ENCODE peak calls at places on chromosomes 2 and 18, in four cellular contexts. One of them, this sample, is unnamed.

GRCh38 chr2:168731550-168732128 is 70.8 kb upstream of the NOSTRIN start:
- DNase-seq in cardiac muscle cell: no peak
- DNase-seq in spleen: no peak
- DNase-seq in transverse colon: no peak
- DNase-seq in this sample: no peak

GRCh38 chr2:239132156-239132709 is 268.6 kb downstream of the HDAC4 start:
- DNase-seq in cardiac muscle cell: no peak
- DNase-seq in spleen: no peak
- DNase-seq in transverse colon: no peak
- DNase-seq in this sample: no peak

GRCh38 chr2:46743021-46743420 is 172.6 kb downstream of the MCFD2 start:
- DNase-seq in cardiac muscle cell: no peak
- DNase-seq in spleen: no peak
- DNase-seq in transverse colon: no peak
- DNase-seq in this sample: no peak

GRCh38 chr2:27316655-27317412 is 6.1 kb downstream of the MPV17 start:
- DNase-seq in cardiac muscle cell: no peak
- DNase-seq in spleen: peak; percentile 36
- DNase-seq in transverse colon: no peak
- DNase-seq in this sample: no peak

GRCh38 chr2:70962885-70963878 is 15.2 kb upstream of the ANKRD53 start:
- DNase-seq in cardiac muscle cell: no peak
- DNase-seq in spleen: peak; percentile 72
- DNase-seq in transverse colon: no peak
- DNase-seq in this sample: peak; percentile 25

GRCh38 chr2:241950878-241951331 is 81.4 kb downstream of the RTP5 start:
- DNase-seq in cardiac muscle cell: peak; percentile 74
- DNase-seq in spleen: peak; percentile 89
- DNase-seq in transverse colon: peak; percentile 79
- DNase-seq in this sample: peak; percentile 76

GRCh38 chr2:207683879-207684627 is 27.4 kb upstream of the CCNYL1 start:
- DNase-seq in cardiac muscle cell: peak; percentile 37
- DNase-seq in spleen: no peak
- DNase-seq in transverse colon: peak; percentile 48
- DNase-seq in this sample: no peak

GRCh38 chr2:170218456-170218855 is 40.5 kb downstream of the MYO3B start:
- DNase-seq in cardiac muscle cell: no peak
- DNase-seq in spleen: no peak
- DNase-seq in transverse colon: no peak
- DNase-seq in this sample: no peak

GRCh38 chr2:74514368-74515270 is at the start of gene TLX2:
- DNase-seq in cardiac muscle cell: no peak
- DNase-seq in spleen: peak; percentile 78
- DNase-seq in transverse colon: no peak
- DNase-seq in this sample: no peak

GRCh38 chr18:58337285-58337684 is 291.6 kb downstream of the ALPK2 start:
- DNase-seq in cardiac muscle cell: no peak
- DNase-seq in spleen: no peak
- DNase-seq in transverse colon: no peak
- DNase-seq in this sample: no peak

GRCh38 chr2:234446404-234447076 is 50.3 kb downstream of the ARL4C start:
- DNase-seq in cardiac muscle cell: no peak
- DNase-seq in spleen: peak; percentile 95
- DNase-seq in transverse colon: peak; percentile 71
- DNase-seq in this sample: peak; percentile 54

GRCh38 chr2:220393717-220394116 is 766.3 kb downstream of the SLC4A3 start:
- DNase-seq in cardiac muscle cell: no peak
- DNase-seq in spleen: no peak
- DNase-seq in transverse colon: no peak
- DNase-seq in this sample: no peak

GRCh38 chr2:186617771-186618170 is 27.9 kb downstream of the ITGAV start:
- DNase-seq in cardiac muscle cell: no peak
- DNase-seq in spleen: no peak
- DNase-seq in transverse colon: no peak
- DNase-seq in this sample: no peak

GRCh38 chr2:102313025-102313424 is 1.7 kb downstream of the IL1RL1 start:
- DNase-seq in cardiac muscle cell: peak; percentile 76
- DNase-seq in spleen: no peak
- DNase-seq in transverse colon: no peak
- DNase-seq in this sample: no peak

GRCh38 chr2:230784840-230785239 is 72.2 kb downstream of the CAB39 start:
- DNase-seq in cardiac muscle cell: peak; percentile 37
- DNase-seq in spleen: no peak
- DNase-seq in transverse colon: no peak
- DNase-seq in this sample: no peak

GRCh38 chr2:25371253-25372241 is 29.8 kb upstream of the DNMT3A start:
- DNase-seq in cardiac muscle cell: no peak
- DNase-seq in spleen: peak; percentile 37
- DNase-seq in transverse colon: no peak
- DNase-seq in this sample: no peak

GRCh38 chr18:55354795-55355194 is 233.2 kb downstream of the TCF4 start:
- DNase-seq in cardiac muscle cell: no peak
- DNase-seq in spleen: no peak
- DNase-seq in transverse colon: no peak
- DNase-seq in this sample: no peak

GRCh38 chr2:205047273-205047839 is 502.1 kb downstream of the PARD3B start:
- DNase-seq in cardiac muscle cell: no peak
- DNase-seq in spleen: no peak
- DNase-seq in transverse colon: no peak
- DNase-seq in this sample: no peak

GRCh38 chr18:9433616-9434239 is 41.6 kb upstream of the RALBP1 start:
- DNase-seq in cardiac muscle cell: no peak
- DNase-seq in spleen: no peak
- DNase-seq in transverse colon: no peak
- DNase-seq in this sample: no peak

GRCh38 chr2:128371248-128371630 is 52.6 kb upstream of the HS6ST1 start:
- DNase-seq in cardiac muscle cell: no peak
- DNase-seq in spleen: peak; percentile 67
- DNase-seq in transverse colon: no peak
- DNase-seq in this sample: no peak

GRCh38 chr2:128372621-128373341 is 54.1 kb upstream of the HS6ST1 start:
- DNase-seq in cardiac muscle cell: no peak
- DNase-seq in spleen: peak; percentile 78
- DNase-seq in transverse colon: no peak
- DNase-seq in this sample: no peak

GRCh38 chr2:128370468-128371247 is 52.0 kb upstream of the HS6ST1 start:
- DNase-seq in cardiac muscle cell: no peak
- DNase-seq in spleen: peak; percentile 76
- DNase-seq in transverse colon: peak; percentile 2
- DNase-seq in this sample: no peak

GRCh38 chr2:128373346-128374000 is 54.8 kb upstream of the HS6ST1 start:
- DNase-seq in cardiac muscle cell: no peak
- DNase-seq in spleen: no peak
- DNase-seq in transverse colon: no peak
- DNase-seq in this sample: no peak

DNA sequence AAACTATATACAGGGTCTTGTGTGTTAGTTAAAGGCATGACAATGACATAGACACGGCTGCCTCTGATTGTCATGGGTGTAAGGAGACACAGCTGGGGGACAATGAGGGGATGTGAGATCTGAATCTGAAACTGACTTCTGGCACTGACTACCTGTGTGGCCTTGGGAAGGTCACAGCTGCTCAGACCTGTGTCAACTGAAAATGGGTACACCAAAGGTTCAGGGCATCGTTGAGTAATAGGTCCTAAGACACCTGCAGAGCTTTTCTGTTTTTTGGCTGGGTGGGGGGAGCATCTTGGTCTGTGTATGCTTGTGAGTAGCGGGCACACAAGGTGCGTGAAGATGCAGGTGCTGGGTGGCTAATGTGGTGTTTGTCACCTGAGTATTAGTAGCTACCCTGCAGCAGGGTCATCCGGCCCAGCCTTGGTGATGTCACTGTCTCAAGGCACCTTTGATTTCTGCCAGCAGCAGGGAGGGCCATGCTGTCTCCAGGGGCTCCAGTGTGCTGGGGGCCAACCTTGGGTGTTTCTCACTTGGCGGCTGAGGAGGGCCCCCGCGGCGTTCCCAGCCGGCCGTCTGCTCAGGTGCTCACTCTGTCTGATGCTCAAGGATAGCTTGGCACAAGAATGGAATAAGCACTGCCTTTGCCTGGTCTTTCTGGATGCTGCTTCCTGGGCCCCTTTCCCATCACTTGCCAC is 53.1 kb upstream of the HS6ST1 start:
- DNase-seq in cardiac muscle cell: no peak
- DNase-seq in spleen: peak; percentile 68
- DNase-seq in transverse colon: peak; percentile 5
- DNase-seq in this sample: no peak
- H3K27ac ChIP-seq in cardiac muscle cell: no peak overlapping the region
- H3K27ac ChIP-seq in spleen: no peak overlapping the region
- H3K27ac ChIP-seq in transverse colon: no peak overlapping the region
- H3K27ac ChIP-seq in this sample: no peak overlapping the region

DNA sequence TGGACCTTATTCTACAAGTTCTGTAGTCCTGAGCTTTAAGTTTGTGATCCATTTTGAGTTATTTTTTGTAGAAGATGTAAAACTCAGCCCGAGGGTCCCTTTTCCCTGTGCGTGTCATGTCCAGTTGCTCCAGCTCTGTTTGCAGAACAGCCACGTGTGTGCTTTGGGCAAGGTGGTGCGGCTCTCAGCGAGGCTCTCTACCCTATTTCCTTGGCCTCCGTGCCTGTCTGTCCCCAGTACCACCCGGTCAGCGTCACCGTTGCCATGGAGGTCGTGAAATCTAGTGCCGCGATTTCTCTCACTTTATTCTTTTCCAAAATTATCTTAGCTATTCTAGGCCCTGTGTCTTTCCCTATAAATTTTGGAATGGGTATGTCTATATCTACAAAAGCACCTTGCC is 141.0 kb upstream of the CTDP1 start:
- DNase-seq in cardiac muscle cell: no peak
- DNase-seq in spleen: no peak
- DNase-seq in transverse colon: no peak
- DNase-seq in this sample: no peak
- H3K27me3 ChIP-seq in cardiac muscle cell: no peaks in the 10 kb centered on the region
- H3K27me3 ChIP-seq in spleen: no peaks in the 10 kb centered on the region
- H3K27me3 ChIP-seq in transverse colon: no peaks in the 10 kb centered on the region
- H3K27me3 ChIP-seq in this sample: no peaks in the 10 kb centered on the region

GRCh38 chr2:96661324-96661723 is 18.8 kb downstream of the FER1L5 start:
- DNase-seq in cardiac muscle cell: no peak
- DNase-seq in spleen: no peak
- DNase-seq in transverse colon: no peak
- DNase-seq in this sample: no peak
- TF ChIP-seq CTCF in cardiac muscle cell: no peak
- TF ChIP-seq CTCF in spleen: no peak
- TF ChIP-seq CTCF in transverse colon: no peak
- TF ChIP-seq CTCF in this sample: no peak

GRCh38 chr2:40489678-40489960 is 37.7 kb upstream of the SLC8A1 start:
- DNase-seq in cardiac muscle cell: no peak
- DNase-seq in spleen: no peak
- DNase-seq in transverse colon: no peak
- DNase-seq in this sample: no peak

GRCh38 chr2:40488927-40489677 is 37.2 kb upstream of the SLC8A1 start:
- DNase-seq in cardiac muscle cell: peak; percentile 61
- DNase-seq in spleen: no peak
- DNase-seq in transverse colon: no peak
- DNase-seq in this sample: no peak

GRCh38 chr2:40485319-40485718 is 33.4 kb upstream of the SLC8A1 start:
- DNase-seq in cardiac muscle cell: no peak
- DNase-seq in spleen: no peak
- DNase-seq in transverse colon: no peak
- DNase-seq in this sample: no peak

GRCh38 chr2:40488101-40488598 is 36.3 kb upstream of the SLC8A1 start:
- DNase-seq in cardiac muscle cell: peak; percentile 68
- DNase-seq in spleen: no peak
- DNase-seq in transverse colon: no peak
- DNase-seq in this sample: no peak

GRCh38 chr2:40487592-40487991 is 35.7 kb upstream of the SLC8A1 start:
- DNase-seq in cardiac muscle cell: peak; percentile 15
- DNase-seq in spleen: no peak
- DNase-seq in transverse colon: peak; percentile 10
- DNase-seq in this sample: no peak
- H3K27ac ChIP-seq in cardiac muscle cell: peak overlapping the region; percentile 94
- H3K27ac ChIP-seq in spleen: peak overlapping the region; percentile 65
- H3K27ac ChIP-seq in transverse colon: peak overlapping the region; percentile 28
- H3K27ac ChIP-seq in this sample: no peak overlapping the region

DNA sequence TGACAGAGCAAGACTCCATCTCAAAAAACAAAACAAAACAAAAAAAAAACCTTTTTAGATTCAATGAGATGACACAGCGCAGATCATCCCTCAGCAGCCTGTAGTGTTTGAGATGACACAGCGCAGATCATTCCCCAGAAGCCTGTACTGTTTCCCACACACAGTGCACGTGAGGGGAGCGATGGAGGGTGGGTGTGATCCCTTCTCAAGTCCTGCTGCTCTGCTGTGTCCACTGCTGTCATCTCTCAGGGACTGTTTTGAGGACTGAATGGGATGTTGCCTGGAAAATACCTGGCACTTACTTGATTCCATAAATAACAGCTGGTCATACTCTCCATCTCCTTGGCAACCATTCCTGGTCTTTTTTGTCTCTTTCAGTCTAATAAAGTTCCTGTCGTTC is 25.7 kb downstream of the TGOLN2 start:
- DNase-seq in cardiac muscle cell: no peak
- DNase-seq in spleen: peak; percentile 47
- DNase-seq in transverse colon: no peak
- DNase-seq in this sample: no peak
- H3K27me3 ChIP-seq in cardiac muscle cell: no peaks in the 10 kb centered on the region
- H3K27me3 ChIP-seq in spleen: no peaks in the 10 kb centered on the region
- H3K27me3 ChIP-seq in transverse colon: no peaks in the 10 kb centered on the region
- H3K27me3 ChIP-seq in this sample: no peaks in the 10 kb centered on the region

GRCh38 chr18:7565677-7566076 is 1.4 kb upstream of the PTPRM start:
- DNase-seq in cardiac muscle cell: no peak
- DNase-seq in spleen: no peak
- DNase-seq in transverse colon: no peak
- DNase-seq in this sample: no peak

GRCh38 chr18:7566587-7567486 is at the start of gene PTPRM:
- DNase-seq in cardiac muscle cell: peak; percentile 91
- DNase-seq in spleen: peak; percentile 90
- DNase-seq in transverse colon: peak; percentile 72
- DNase-seq in this sample: peak; percentile 86

GRCh38 chr18:7566244-7566586 is 901 bp upstream of the PTPRM start:
- DNase-seq in cardiac muscle cell: no peak
- DNase-seq in spleen: no peak
- DNase-seq in transverse colon: no peak
- DNase-seq in this sample: no peak

GRCh38 chr18:7567487-7568425 is 640 bp downstream of the PTPRM start:
- DNase-seq in cardiac muscle cell: peak; percentile 79
- DNase-seq in spleen: peak; percentile 82
- DNase-seq in transverse colon: peak; percentile 27
- DNase-seq in this sample: peak; percentile 65

DNA sequence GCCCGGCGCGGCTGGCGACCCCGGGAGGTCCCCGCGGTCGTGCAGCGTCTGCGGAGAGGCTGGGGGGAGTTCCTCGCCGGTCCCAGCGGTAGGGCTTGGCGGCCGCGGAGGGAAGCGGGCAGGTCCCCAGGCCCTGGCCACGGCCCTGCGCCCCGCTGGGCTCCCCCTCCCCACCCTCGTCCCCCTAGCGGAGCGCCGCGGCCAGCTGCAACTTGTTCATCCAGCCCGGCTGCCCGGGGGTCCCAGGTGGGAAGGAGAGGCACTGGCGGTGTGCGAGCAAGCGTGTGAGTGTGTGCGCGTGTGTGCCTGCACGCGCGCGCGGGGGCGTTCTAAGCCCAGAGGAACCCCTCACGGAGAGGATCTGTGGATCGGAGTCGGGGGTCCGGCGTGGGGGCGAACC is 1.3 kb downstream of the PTPRM start:
- DNase-seq in cardiac muscle cell: peak; percentile 44
- DNase-seq in spleen: peak; percentile 82
- DNase-seq in transverse colon: peak; percentile 9
- DNase-seq in this sample: peak; percentile 36
- TF ChIP-seq CTCF in cardiac muscle cell: peak; percentile 15
- TF ChIP-seq CTCF in spleen: no peak
- TF ChIP-seq CTCF in transverse colon: no peak
- TF ChIP-seq CTCF in this sample: no peak

GRCh38 chr2:36633470-36634092 is 35.6 kb upstream of the FEZ2 start:
- DNase-seq in cardiac muscle cell: no peak
- DNase-seq in spleen: no peak
- DNase-seq in transverse colon: no peak
- DNase-seq in this sample: no peak
- H3K27ac ChIP-seq in cardiac muscle cell: no peak overlapping the region
- H3K27ac ChIP-seq in spleen: no peak overlapping the region
- H3K27ac ChIP-seq in transverse colon: no peak overlapping the region
- H3K27ac ChIP-seq in this sample: no peak overlapping the region

This sample was measured in lung.